ENCODE peak calls at places on chromosomes 7 and 10, in eight cellular contexts. One of them, this sample, is unnamed.
A peak's percentile ranks its signal among the peaks of the same experiment; 100 is the strongest.

GRCh38 chr7:1532456-1533254 is 2.2 kb downstream of the MAFK start:
- DNase-seq in hepatocyte: peak; percentile 93
- DNase-seq in GM23248: peak; percentile 97
- DNase-seq in mammary epithelial cell: peak; percentile 24
- DNase-seq in astrocyte: peak; percentile 86
- DNase-seq in PC-9: peak; percentile 88
- DNase-seq in fibroblast of lung: peak; percentile 95
- DNase-seq in osteoblast: peak; percentile 99
- DNase-seq in this sample: peak; percentile 84

GRCh38 chr7:43825391-43825808 is 43.9 kb downstream of the MRPS24 start:
- DNase-seq in osteoblast: no peak
- DNase-seq in GM23248: no peak
- DNase-seq in astrocyte: no peak
- DNase-seq in hepatocyte: peak; percentile 16
- DNase-seq in mammary epithelial cell: no peak
- DNase-seq in PC-9: no peak
- DNase-seq in fibroblast of lung: no peak
- DNase-seq in this sample: no peak

GRCh38 chr7:132148876-132149275 is 427.4 kb downstream of the PLXNA4 start:
- DNase-seq in hepatocyte: no peak
- DNase-seq in astrocyte: no peak
- DNase-seq in mammary epithelial cell: peak; percentile 66
- DNase-seq in fibroblast of lung: no peak
- DNase-seq in osteoblast: no peak
- DNase-seq in GM23248: no peak
- DNase-seq in PC-9: no peak
- DNase-seq in this sample: no peak

GRCh38 chr10:44752451-44753441 is 158.4 kb upstream of the TMEM72 start:
- DNase-seq in hepatocyte: no peak
- DNase-seq in astrocyte: peak; percentile 100
- DNase-seq in fibroblast of lung: peak; percentile 92
- DNase-seq in mammary epithelial cell: peak; percentile 69
- DNase-seq in PC-9: no peak
- DNase-seq in osteoblast: peak; percentile 80
- DNase-seq in GM23248: peak; percentile 93
- DNase-seq in this sample: no peak

GRCh38 chr10:131121511-131122035 is 189.9 kb downstream of the TCERG1L start:
- DNase-seq in hepatocyte: no peak
- DNase-seq in PC-9: no peak
- DNase-seq in mammary epithelial cell: no peak
- DNase-seq in GM23248: no peak
- DNase-seq in osteoblast: peak; percentile 65
- DNase-seq in astrocyte: no peak
- DNase-seq in fibroblast of lung: no peak
- DNase-seq in this sample: no peak

GRCh38 chr7:100221767-100222444 is 2.2 kb downstream of the PVRIG start:
- DNase-seq in hepatocyte: no peak
- DNase-seq in PC-9: no peak
- DNase-seq in fibroblast of lung: no peak
- DNase-seq in astrocyte: no peak
- DNase-seq in osteoblast: no peak
- DNase-seq in GM23248: no peak
- DNase-seq in mammary epithelial cell: no peak
- DNase-seq in this sample: no peak

GRCh38 chr10:86653379-86653778 is 968 bp upstream of the OPN4 start:
- DNase-seq in fibroblast of lung: no peak
- DNase-seq in hepatocyte: no peak
- DNase-seq in PC-9: no peak
- DNase-seq in osteoblast: no peak
- DNase-seq in astrocyte: no peak
- DNase-seq in GM23248: no peak
- DNase-seq in mammary epithelial cell: no peak
- DNase-seq in this sample: no peak

GRCh38 chr7:117718116-117718515 is 155.1 kb downstream of the CTTNBP2 start:
- DNase-seq in hepatocyte: no peak
- DNase-seq in PC-9: no peak
- DNase-seq in osteoblast: no peak
- DNase-seq in astrocyte: no peak
- DNase-seq in GM23248: no peak
- DNase-seq in fibroblast of lung: no peak
- DNase-seq in mammary epithelial cell: no peak
- DNase-seq in this sample: no peak

GRCh38 chr10:8305871-8306652 is 251.6 kb downstream of the GATA3 start:
- DNase-seq in hepatocyte: no peak
- DNase-seq in osteoblast: no peak
- DNase-seq in GM23248: no peak
- DNase-seq in fibroblast of lung: no peak
- DNase-seq in PC-9: no peak
- DNase-seq in astrocyte: peak; percentile 81
- DNase-seq in mammary epithelial cell: no peak
- DNase-seq in this sample: peak; percentile 73

GRCh38 chr10:123808873-123809272 is 82.7 kb downstream of the CPXM2 start:
- DNase-seq in osteoblast: no peak
- DNase-seq in fibroblast of lung: no peak
- DNase-seq in mammary epithelial cell: peak; percentile 77
- DNase-seq in GM23248: peak; percentile 97
- DNase-seq in PC-9: no peak
- DNase-seq in astrocyte: peak; percentile 54
- DNase-seq in hepatocyte: no peak
- DNase-seq in this sample: no peak

GRCh38 chr10:44963772-44964633 is 4.4 kb downstream of the RASSF4 start:
- DNase-seq in hepatocyte: peak; percentile 62
- DNase-seq in GM23248: no peak
- DNase-seq in fibroblast of lung: peak; percentile 58
- DNase-seq in astrocyte: no peak
- DNase-seq in mammary epithelial cell: no peak
- DNase-seq in PC-9: peak; percentile 82
- DNase-seq in osteoblast: no peak
- DNase-seq in this sample: no peak

GRCh38 chr10:45580781-45581496 is 91.6 kb downstream of the ZFAND4 start:
- DNase-seq in hepatocyte: no peak
- DNase-seq in osteoblast: no peak
- DNase-seq in fibroblast of lung: no peak
- DNase-seq in GM23248: no peak
- DNase-seq in PC-9: no peak
- DNase-seq in mammary epithelial cell: no peak
- DNase-seq in astrocyte: no peak
- DNase-seq in this sample: no peak

DNA sequence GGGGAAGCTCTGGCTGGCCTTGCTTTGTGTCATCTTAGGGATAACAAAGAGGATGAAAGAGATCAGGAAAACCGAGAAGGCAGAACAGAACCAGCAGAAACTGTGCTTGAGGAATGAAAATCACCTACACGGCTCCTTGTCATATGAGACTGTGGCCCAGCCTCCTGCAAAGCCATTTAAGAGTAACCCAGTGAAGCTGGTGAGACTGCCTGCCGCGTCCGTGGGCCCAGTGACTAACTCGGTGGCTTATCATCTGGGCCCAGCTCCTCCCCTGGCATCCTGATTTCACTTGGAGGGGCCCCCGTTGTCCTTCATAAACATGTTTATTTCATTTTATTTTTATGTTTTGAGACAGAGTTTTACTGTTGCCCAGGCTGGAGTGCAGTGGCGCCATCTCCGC is 30.7 kb downstream of the HTRA1 start:
- DNase-seq in osteoblast: no peak
- DNase-seq in mammary epithelial cell: no peak
- DNase-seq in hepatocyte: no peak
- DNase-seq in PC-9: no peak
- DNase-seq in GM23248: peak; percentile 65
- DNase-seq in fibroblast of lung: no peak
- DNase-seq in astrocyte: no peak
- DNase-seq in this sample: no peak
- H3K27ac ChIP-seq in osteoblast: peak overlapping the region; percentile 90
- H3K27ac ChIP-seq in mammary epithelial cell: peak overlapping the region; percentile 62
- H3K27ac ChIP-seq in hepatocyte: no peak overlapping the region
- H3K27ac ChIP-seq in PC-9: no peak overlapping the region
- H3K27ac ChIP-seq in GM23248: peak overlapping the region; percentile 91
- H3K27ac ChIP-seq in fibroblast of lung: no peak overlapping the region
- H3K27ac ChIP-seq in astrocyte: no peak overlapping the region
- H3K27ac ChIP-seq in this sample: peak overlapping the region; percentile 46

GRCh38 chr10:114043532-114044250 is at the start of gene ADRB1:
- DNase-seq in fibroblast of lung: peak; percentile 25
- DNase-seq in osteoblast: peak; percentile 85
- DNase-seq in PC-9: peak; percentile 76
- DNase-seq in GM23248: peak; percentile 54
- DNase-seq in hepatocyte: peak; percentile 76
- DNase-seq in astrocyte: peak; percentile 22
- DNase-seq in mammary epithelial cell: peak; percentile 50
- DNase-seq in this sample: peak; percentile 11
- H2AFZ ChIP-seq in fibroblast of lung: no peak within 1 kb of the TSS
- H2AFZ ChIP-seq in osteoblast: peak within 1 kb of the TSS; percentile 56
- H2AFZ ChIP-seq in PC-9: peak within 1 kb of the TSS; percentile 77
- H2AFZ ChIP-seq in GM23248: peak within 1 kb of the TSS; percentile 44
- H2AFZ ChIP-seq in hepatocyte: peak within 1 kb of the TSS; percentile 52
- H2AFZ ChIP-seq in astrocyte: peak within 1 kb of the TSS; percentile 89
- H2AFZ ChIP-seq in mammary epithelial cell: peak within 1 kb of the TSS; percentile 92
- H2AFZ ChIP-seq in this sample: peak within 1 kb of the TSS; percentile 85

GRCh38 chr7:90166153-90166552 is 11.9 kb downstream of the STEAP1 start:
- DNase-seq in PC-9: no peak
- DNase-seq in osteoblast: no peak
- DNase-seq in GM23248: no peak
- DNase-seq in astrocyte: no peak
- DNase-seq in mammary epithelial cell: no peak
- DNase-seq in hepatocyte: no peak
- DNase-seq in fibroblast of lung: no peak
- DNase-seq in this sample: no peak
- H3K27ac ChIP-seq in PC-9: no peak overlapping the region
- H3K27ac ChIP-seq in osteoblast: no peak overlapping the region
- H3K27ac ChIP-seq in GM23248: no peak overlapping the region
- H3K27ac ChIP-seq in astrocyte: no peak overlapping the region
- H3K27ac ChIP-seq in mammary epithelial cell: no peak overlapping the region
- H3K27ac ChIP-seq in hepatocyte: no peak overlapping the region
- H3K27ac ChIP-seq in fibroblast of lung: no peak overlapping the region
- H3K27ac ChIP-seq in this sample: no peak overlapping the region

GRCh38 chr7:129556607-129557120 is 54.3 kb downstream of the SMKR1 start:
- DNase-seq in mammary epithelial cell: no peak
- DNase-seq in osteoblast: no peak
- DNase-seq in fibroblast of lung: no peak
- DNase-seq in GM23248: no peak
- DNase-seq in PC-9: no peak
- DNase-seq in hepatocyte: no peak
- DNase-seq in astrocyte: no peak
- DNase-seq in this sample: no peak

GRCh38 chr7:129553861-129554530 is 51.7 kb downstream of the SMKR1 start:
- DNase-seq in fibroblast of lung: peak; percentile 43
- DNase-seq in hepatocyte: no peak
- DNase-seq in GM23248: peak; percentile 85
- DNase-seq in mammary epithelial cell: no peak
- DNase-seq in osteoblast: peak; percentile 84
- DNase-seq in astrocyte: peak; percentile 42
- DNase-seq in PC-9: no peak
- DNase-seq in this sample: no peak

GRCh38 chr7:129550673-129551360 is 48.5 kb downstream of the SMKR1 start:
- DNase-seq in fibroblast of lung: no peak
- DNase-seq in osteoblast: no peak
- DNase-seq in hepatocyte: peak; percentile 71
- DNase-seq in PC-9: no peak
- DNase-seq in mammary epithelial cell: no peak
- DNase-seq in astrocyte: no peak
- DNase-seq in GM23248: peak; percentile 38
- DNase-seq in this sample: no peak
- H2AFZ ChIP-seq in fibroblast of lung: no peak overlapping the region
- H2AFZ ChIP-seq in osteoblast: no peak overlapping the region
- H2AFZ ChIP-seq in hepatocyte: peak overlapping the region; percentile 29
- H2AFZ ChIP-seq in PC-9: no peak overlapping the region
- H2AFZ ChIP-seq in mammary epithelial cell: no peak overlapping the region
- H2AFZ ChIP-seq in astrocyte: no peak overlapping the region
- H2AFZ ChIP-seq in GM23248: no peak overlapping the region
- H2AFZ ChIP-seq in this sample: peak overlapping the region; percentile 66

GRCh38 chr10:17077251-17077904 is 52.2 kb downstream of the CUBN start:
- DNase-seq in PC-9: no peak
- DNase-seq in osteoblast: no peak
- DNase-seq in astrocyte: no peak
- DNase-seq in hepatocyte: no peak
- DNase-seq in mammary epithelial cell: no peak
- DNase-seq in fibroblast of lung: peak; percentile 78
- DNase-seq in GM23248: peak; percentile 74
- DNase-seq in this sample: no peak
- H3K27ac ChIP-seq in PC-9: no peak overlapping the region
- H3K27ac ChIP-seq in osteoblast: peak overlapping the region; percentile 94
- H3K27ac ChIP-seq in astrocyte: peak overlapping the region; percentile 94
- H3K27ac ChIP-seq in hepatocyte: peak overlapping the region; percentile 83
- H3K27ac ChIP-seq in mammary epithelial cell: no peak overlapping the region
- H3K27ac ChIP-seq in fibroblast of lung: peak overlapping the region; percentile 82
- H3K27ac ChIP-seq in GM23248: peak overlapping the region; percentile 98
- H3K27ac ChIP-seq in this sample: no peak overlapping the region

GRCh38 chr10:132142396-132143161 is 44.2 kb upstream of the DPYSL4 start:
- DNase-seq in PC-9: peak; percentile 8
- DNase-seq in mammary epithelial cell: peak; percentile 8
- DNase-seq in osteoblast: peak; percentile 98
- DNase-seq in astrocyte: no peak
- DNase-seq in GM23248: peak; percentile 48
- DNase-seq in fibroblast of lung: no peak
- DNase-seq in hepatocyte: peak; percentile 73
- DNase-seq in this sample: no peak
- H2AFZ ChIP-seq in PC-9: no peak overlapping the region
- H2AFZ ChIP-seq in mammary epithelial cell: no peak overlapping the region
- H2AFZ ChIP-seq in osteoblast: no peak overlapping the region
- H2AFZ ChIP-seq in astrocyte: peak overlapping the region; percentile 1
- H2AFZ ChIP-seq in GM23248: no peak overlapping the region
- H2AFZ ChIP-seq in fibroblast of lung: no peak overlapping the region
- H2AFZ ChIP-seq in hepatocyte: no peak overlapping the region
- H2AFZ ChIP-seq in this sample: no peak overlapping the region

GRCh38 chr10:17764142-17764541 is 12.1 kb downstream of the TMEM236 start:
- DNase-seq in mammary epithelial cell: no peak
- DNase-seq in GM23248: no peak
- DNase-seq in hepatocyte: no peak
- DNase-seq in astrocyte: no peak
- DNase-seq in fibroblast of lung: no peak
- DNase-seq in PC-9: no peak
- DNase-seq in osteoblast: peak; percentile 26
- DNase-seq in this sample: no peak
- H3K27ac ChIP-seq in mammary epithelial cell: no peak overlapping the region
- H3K27ac ChIP-seq in GM23248: no peak overlapping the region
- H3K27ac ChIP-seq in hepatocyte: no peak overlapping the region
- H3K27ac ChIP-seq in astrocyte: no peak overlapping the region
- H3K27ac ChIP-seq in fibroblast of lung: no peak overlapping the region
- H3K27ac ChIP-seq in PC-9: no peak overlapping the region
- H3K27ac ChIP-seq in osteoblast: no peak overlapping the region
- H3K27ac ChIP-seq in this sample: no peak overlapping the region

GRCh38 chr7:133448012-133448411 is 195.1 kb downstream of the EXOC4 start:
- DNase-seq in GM23248: no peak
- DNase-seq in astrocyte: no peak
- DNase-seq in osteoblast: no peak
- DNase-seq in hepatocyte: no peak
- DNase-seq in fibroblast of lung: no peak
- DNase-seq in mammary epithelial cell: no peak
- DNase-seq in PC-9: no peak
- DNase-seq in this sample: no peak
- H2AFZ ChIP-seq in GM23248: no peak overlapping the region
- H2AFZ ChIP-seq in astrocyte: no peak overlapping the region
- H2AFZ ChIP-seq in osteoblast: no peak overlapping the region
- H2AFZ ChIP-seq in hepatocyte: no peak overlapping the region
- H2AFZ ChIP-seq in fibroblast of lung: no peak overlapping the region
- H2AFZ ChIP-seq in mammary epithelial cell: no peak overlapping the region
- H2AFZ ChIP-seq in PC-9: no peak overlapping the region
- H2AFZ ChIP-seq in this sample: no peak overlapping the region

GRCh38 chr10:97937928-97938327 is 88.3 kb downstream of the GOLGA7B start:
- DNase-seq in osteoblast: no peak
- DNase-seq in GM23248: no peak
- DNase-seq in hepatocyte: no peak
- DNase-seq in astrocyte: no peak
- DNase-seq in mammary epithelial cell: no peak
- DNase-seq in fibroblast of lung: no peak
- DNase-seq in PC-9: no peak
- DNase-seq in this sample: no peak
- H3K27ac ChIP-seq in osteoblast: no peak overlapping the region
- H3K27ac ChIP-seq in GM23248: no peak overlapping the region
- H3K27ac ChIP-seq in hepatocyte: no peak overlapping the region
- H3K27ac ChIP-seq in astrocyte: no peak overlapping the region
- H3K27ac ChIP-seq in mammary epithelial cell: no peak overlapping the region
- H3K27ac ChIP-seq in fibroblast of lung: no peak overlapping the region
- H3K27ac ChIP-seq in PC-9: no peak overlapping the region
- H3K27ac ChIP-seq in this sample: no peak overlapping the region

This sample was measured in keratinocyte.